ENCODE peak calls at places on chromosomes 13 and 19, in eight cellular contexts. A is epithelial cell of esophagus, T is left ventricle myocardium inferior, G is endothelial cell of umbilical vein, O is endodermal cell, M is foreskin fibroblast, K is PC-9, V is left lung. E is an unnamed sample.
A peak's percentile ranks its signal among the peaks of the same experiment; 100 is the strongest.

GRCh38 chr19:39046037-39046821 is 13.9 kb upstream of the FBXO27 start:
- DNase-seq in A (no peak), T (no peak), G (no peak), O (peak; percentile 64), M (peak; percentile 13), K (peak; percentile 61), V (no peak), E (no peak)

GRCh38 chr13:44013666-44014291 is 134.1 kb downstream of the LACC1 start:
- DNase-seq in A (peak; percentile 33), T (no peak), G (peak; percentile 88), O (no peak), M (peak; percentile 78), K (no peak), V (no peak), E (no peak)

GRCh38 chr19:16315825-16316505 is 8.7 kb upstream of the KLF2 start:
- DNase-seq in A (peak; percentile 89), T (peak; percentile 52), G (no peak), O (no peak), M (peak; percentile 97), K (no peak), V (peak; percentile 49), E (no peak)

GRCh38 chr13:98410591-98410990 is 166.3 kb downstream of the STK24 start:
- DNase-seq in A (no peak), T (no peak), G (no peak), O (no peak), M (no peak), K (no peak), V (no peak), E (no peak)

GRCh38 chr13:113952151-113952982 is 21.5 kb downstream of the C13orf46 start:
- DNase-seq in A (no peak), T (peak; percentile 17), G (no peak), O (no peak), M (no peak), K (no peak), V (no peak), E (no peak)

GRCh38 chr19:3743486-3743885 is 18.0 kb downstream of the APBA3 start:
- DNase-seq in A (no peak), T (no peak), G (peak; percentile 15), O (no peak), M (peak; percentile 31), K (no peak), V (no peak), E (no peak)

GRCh38 chr19:56507446-56508281 is at the start of gene ZNF471:
- DNase-seq in A (peak; percentile 99), T (peak; percentile 99), G (peak; percentile 99), O (peak; percentile 95), M (peak; percentile 100), K (peak; percentile 60), V (peak; percentile 98), E (peak; percentile 94)

GRCh38 chr13:26465514-26465913 is 92.0 kb upstream of the WASF3 start:
- DNase-seq in A (no peak), T (peak; percentile 57), G (no peak), O (no peak), M (no peak), K (no peak), V (no peak), E (no peak)

GRCh38 chr13:113400621-113401451 is 36.9 kb upstream of the GRTP1 start:
- DNase-seq in A (no peak), T (peak; percentile 80), G (no peak), O (no peak), M (peak; percentile 49), K (no peak), V (peak; percentile 56), E (no peak)

GRCh38 chr13:40102854-40103253 is 447.4 kb downstream of the COG6 start:
- DNase-seq in A (peak; percentile 99), T (no peak), G (no peak), O (no peak), M (peak; percentile 24), K (peak; percentile 13), V (no peak), E (no peak)

GRCh38 chr13:99657848-99658265 is 156.6 kb downstream of the TM9SF2 start:
- DNase-seq in A (no peak), T (peak; percentile 31), G (peak; percentile 46), O (peak; percentile 86), M (peak; percentile 53), K (no peak), V (no peak), E (no peak)

GRCh38 chr19:36401475-36401874 is 17.0 kb downstream of the ZFP82 start:
- DNase-seq in A (no peak), T (no peak), G (no peak), O (no peak), M (no peak), K (no peak), V (no peak), E (no peak)

GRCh38 chr13:47897411-47898050 is 103.5 kb downstream of the SUCLA2 start:
- DNase-seq in A (peak; percentile 68), T (no peak), G (no peak), O (peak; percentile 87), M (no peak), K (peak; percentile 31), V (no peak), E (no peak)

GRCh38 chr19:17289489-17289888 is 7.8 kb downstream of the ANKLE1 start:
- DNase-seq in A (peak; percentile 82), T (peak; percentile 80), G (peak; percentile 74), O (peak; percentile 95), M (peak; percentile 94), K (no peak), V (peak; percentile 65), E (no peak)

GRCh38 chr13:40401911-40402776 is 264.3 kb downstream of the FOXO1 start:
- DNase-seq in A (peak; percentile 90), T (peak; percentile 95), G (peak; percentile 93), O (no peak), M (peak; percentile 100), K (peak; percentile 91), V (peak; percentile 97), E (no peak)

GRCh38 chr13:82947121-82948077 is 934.9 kb downstream of the SLITRK1 start:
- DNase-seq in A (peak; percentile 25), T (no peak), G (no peak), O (no peak), M (peak; percentile 15), K (no peak), V (no peak), E (no peak)

GRCh38 chr13:78867655-78868054 is 208.7 kb upstream of the OBI1 start:
- DNase-seq in A (no peak), T (no peak), G (no peak), O (no peak), M (no peak), K (no peak), V (no peak), E (no peak)

GRCh38 chr13:33519561-33520479 is 234.3 kb upstream of the STARD13 start:
- DNase-seq in A (no peak), T (no peak), G (no peak), O (no peak), M (peak; percentile 86), K (no peak), V (no peak), E (no peak)

DNA sequence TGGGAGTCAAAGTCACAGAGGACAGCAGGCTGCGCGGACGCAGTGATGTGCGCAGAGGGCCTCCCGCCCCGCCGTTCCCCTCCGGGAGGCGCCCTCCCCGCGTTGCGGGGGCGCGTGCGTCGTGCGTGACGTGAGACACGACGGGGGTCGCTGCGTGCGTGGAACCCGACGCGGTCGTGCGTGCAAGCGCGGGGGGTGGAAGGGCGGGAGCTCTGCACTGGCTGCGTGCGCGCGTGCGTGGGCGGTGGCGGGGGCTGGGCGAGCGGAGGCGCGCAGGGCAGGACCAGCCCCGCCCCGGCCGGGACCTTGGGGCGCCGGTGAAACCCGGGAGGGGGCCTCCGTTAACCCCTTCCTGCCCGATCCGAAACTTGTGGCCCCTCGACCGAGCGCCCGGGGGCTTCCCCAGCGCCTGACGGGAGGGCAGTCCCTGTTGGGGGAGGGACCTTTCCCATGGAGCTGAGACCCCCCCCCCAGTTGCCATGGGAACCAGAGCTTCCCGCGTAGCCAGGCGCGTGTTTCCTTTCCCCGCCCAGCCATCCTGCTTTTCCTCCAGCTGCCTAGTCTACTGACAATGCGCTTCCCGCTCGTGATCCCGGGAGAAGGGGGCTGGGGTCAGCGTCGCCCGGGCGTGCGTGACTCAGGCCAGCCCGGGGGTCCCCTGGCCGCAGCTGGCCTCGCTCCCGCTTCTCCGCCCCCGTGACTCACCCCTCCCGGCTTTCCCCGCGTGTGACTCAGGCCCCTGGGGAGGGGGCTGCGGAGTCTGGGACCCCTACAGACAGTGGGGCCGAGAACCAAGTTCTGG is 7.3 kb upstream of the HOOK2 start:
- DNase-seq in A (peak; percentile 54), T (peak; percentile 92), G (peak; percentile 96), O (peak; percentile 78), M (peak; percentile 94), K (peak; percentile 76), V (peak; percentile 90), E (no peak)
- TF ChIP-seq CTCF in A (no peak), T (no peak), G (peak; percentile 11), O (no peak), M (no peak), K (no peak), V (no peak), E (no peak)

DNA sequence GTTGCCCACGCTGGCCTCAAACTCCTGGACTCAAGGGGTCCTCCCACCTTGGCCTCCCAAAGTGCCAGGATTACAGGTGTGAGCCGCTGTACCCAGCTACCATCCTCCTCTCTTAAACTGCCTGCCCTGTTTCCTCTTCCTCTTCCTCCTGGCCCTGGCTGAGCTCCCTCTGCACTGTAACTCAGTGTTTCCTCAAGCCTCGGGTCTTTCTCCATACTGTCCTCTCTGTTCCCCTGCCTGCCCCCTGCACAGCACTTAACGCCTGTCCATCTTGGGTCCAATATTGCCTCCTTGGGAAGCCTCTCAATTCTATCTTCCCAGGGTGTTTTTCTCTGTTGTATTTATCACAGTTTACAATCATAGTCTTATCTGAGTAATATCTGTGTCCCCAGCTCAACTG is 6.1 kb downstream of the LIPE start:
- DNase-seq in A (no peak), T (no peak), G (no peak), O (no peak), M (no peak), K (no peak), V (peak; percentile 28), E (no peak)
- H3K4me3 ChIP-seq in A (no peak overlapping the region), T (peak overlapping the region; percentile 93), G (no peak overlapping the region), O (no peak overlapping the region), M (no peak overlapping the region), K (no peak overlapping the region), V (no peak overlapping the region), E (no peak overlapping the region)

DNA sequence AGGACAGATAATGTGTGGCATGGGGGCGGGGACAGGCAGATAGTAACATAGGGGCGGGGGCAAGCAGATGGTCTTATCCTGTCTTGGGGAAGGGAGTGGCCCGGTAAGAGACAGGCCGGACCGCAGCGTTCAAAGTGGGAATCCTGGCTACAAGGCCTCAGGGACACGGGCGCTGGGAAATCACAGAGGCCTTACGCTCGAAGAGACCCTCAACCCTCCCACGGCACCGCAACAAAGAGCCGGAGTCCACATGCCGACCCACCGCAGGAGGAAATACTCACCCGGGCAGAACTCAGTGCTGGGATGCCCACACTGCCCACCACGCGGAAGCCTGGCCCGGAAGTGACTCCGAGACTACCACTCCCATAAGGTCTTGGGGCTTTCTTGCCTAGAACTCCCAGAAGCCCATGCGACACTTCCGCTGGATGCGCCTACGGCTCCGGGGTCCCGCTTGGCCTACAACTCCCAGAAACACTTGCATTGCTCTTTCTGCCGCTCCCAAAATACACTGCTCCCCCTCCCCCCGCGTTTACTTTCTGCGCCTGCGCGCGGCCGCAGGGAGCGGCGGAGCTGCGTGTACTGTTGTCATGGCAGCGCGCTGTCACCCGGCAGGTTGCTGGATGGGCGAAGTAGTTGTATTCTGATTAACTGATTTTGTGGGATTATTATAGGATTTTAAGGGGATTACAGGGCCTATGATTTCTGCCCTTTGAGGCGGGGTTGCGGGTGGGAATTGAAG is at the start of gene CTU1:
- DNase-seq in A (peak; percentile 100), T (peak; percentile 98), G (peak; percentile 99), O (peak; percentile 99), M (peak; percentile 99), K (peak; percentile 98), V (peak; percentile 99), E (peak; percentile 99)
- TF ChIP-seq CTCF in A (no peak), T (peak; percentile 38), G (no peak), O (no peak), M (no peak), K (no peak), V (peak; percentile 23), E (no peak)

GRCh38 chr19:33399745-33400681 is 26.5 kb downstream of the CEBPG start:
- DNase-seq in A (no peak), T (no peak), G (no peak), O (no peak), M (no peak), K (no peak), V (peak; percentile 20), E (no peak)
- H3K4me3 ChIP-seq in A (no peak overlapping the region), T (no peak overlapping the region), G (no peak overlapping the region), O (no peak overlapping the region), M (no peak overlapping the region), K (no peak overlapping the region), V (no peak overlapping the region), E (no peak overlapping the region)

E was measured in LNCaP clone FGC.